ENCODE peak calls at places on chromosomes 16 and 17, in four cellular contexts. Z, O, F and U are unnamed samples.

GRCh38 chr16:22265351-22265750 is 31.9 kb upstream of the POLR3E start:
- DNase-seq in O (no peak), Z (no peak), F (no peak), U (no peak)

GRCh38 chr17:4249452-4250029 is 14.2 kb downstream of the ANKFY1 start:
- DNase-seq in O (no peak), Z (peak; percentile 55), F (peak; percentile 65), U (peak; percentile 71)

GRCh38 chr16:80500116-80500859 is 40.5 kb upstream of the DYNLRB2 start:
- DNase-seq in Z (no peak), F (no peak), O (no peak), U (no peak)

GRCh38 chr17:44202756-44203155 is 3.1 kb upstream of the ATXN7L3 start:
- DNase-seq in Z (no peak), O (no peak), F (no peak), U (no peak)

GRCh38 chr16:73179671-73180370 is 131.9 kb upstream of the ZFHX3 start:
- DNase-seq in Z (no peak), F (no peak), O (no peak), U (no peak)

GRCh38 chr17:75778861-75779249 is 5.8 kb upstream of the UNK start:
- DNase-seq in F (no peak), Z (no peak), O (no peak), U (peak; percentile 90)

GRCh38 chr16:79380990-79381389 is 219.5 kb downstream of the MAF start:
- DNase-seq in O (no peak), F (no peak), Z (no peak), U (no peak)

GRCh38 chr17:4721203-4722135 is 9.8 kb upstream of the MED11 start:
- DNase-seq in Z (no peak), F (peak; percentile 61), O (no peak), U (peak; percentile 95)

GRCh38 chr16:86563489-86564345 is 2.9 kb upstream of the FOXC2 start:
- DNase-seq in Z (peak; percentile 88), O (peak; percentile 96), F (peak; percentile 73), U (peak; percentile 92)

GRCh38 chr17:73342549-73343167 is 30.9 kb upstream of the CDC42EP4 start:
- DNase-seq in Z (peak; percentile 82), F (peak; percentile 66), O (no peak), U (peak; percentile 96)

GRCh38 chr17:661509-661908 is 53.1 kb downstream of the VPS53 start:
- DNase-seq in O (no peak), Z (no peak), F (no peak), U (no peak)

GRCh38 chr17:43367588-43368242 is 31.1 kb upstream of the ARL4D start:
- DNase-seq in F (peak; percentile 80), Z (peak; percentile 93), O (no peak), U (peak; percentile 90)

GRCh38 chr17:17053446-17054379 is 11.5 kb downstream of the MPRIP start:
- DNase-seq in O (no peak), Z (no peak), F (no peak), U (no peak)

GRCh38 chr17:58531661-58532554 is 17.5 kb upstream of the MTMR4 start:
- DNase-seq in O (no peak), F (peak; percentile 71), Z (peak; percentile 23), U (peak; percentile 79)

GRCh38 chr17:40329981-40330794 is 21.2 kb downstream of the RARA start:
- DNase-seq in Z (no peak), O (no peak), F (no peak), U (peak; percentile 80)

GRCh38 chr17:63291243-63291642 is 154.9 kb downstream of the CYB561 start:
- DNase-seq in O (no peak), Z (no peak), F (no peak), U (no peak)

GRCh38 chr16:30113031-30113710 is at the start of gene GDPD3:
- DNase-seq in O (no peak), Z (no peak), F (no peak), U (no peak)

GRCh38 chr17:53387745-53388144 is 435.0 kb upstream of the KIF2B start:
- DNase-seq in F (no peak), Z (no peak), O (no peak), U (no peak)

GRCh38 chr17:50792132-50792531 is 24.8 kb upstream of the ANKRD40CL start:
- DNase-seq in O (no peak), Z (no peak), F (no peak), U (no peak)

GRCh38 chr17:80792373-80792781 is 199.3 kb upstream of the CHMP6 start:
- DNase-seq in O (no peak), F (no peak), Z (no peak), U (no peak)

GRCh38 chr17:67525239-67526135 is 148.4 kb downstream of the PITPNC1 start:
- DNase-seq in Z (no peak), F (no peak), O (no peak), U (no peak)

GRCh38 chr16:2471653-2472487 is 773 bp downstream of the NTN3 start:
- DNase-seq in O (no peak), Z (no peak), F (no peak), U (peak; percentile 62)